ENCODE peak calls at places on chromosome 4, in eight cellular contexts. R, X, L, F, A, G, I and W are unnamed samples.
A peak's percentile ranks its signal among the peaks of the same experiment; 100 is the strongest.

GRCh38 chr4:149223659-149224058 is 592.0 kb downstream of the IQCM start:
- DNase-seq in A (peak; percentile 1), F (no peak), G (peak; percentile 32), X (no peak), L (no peak), I (peak; percentile 56), R (peak; percentile 44), W (no peak)

GRCh38 chr4:3402409-3403103 is 39.2 kb upstream of the HGFAC start:
- DNase-seq in L (no peak), G (no peak), A (no peak), R (no peak), I (peak; percentile 36), F (no peak), X (no peak), W (no peak)

GRCh38 chr4:1356181-1356998 is 9.4 kb downstream of the UVSSA start:
- DNase-seq in G (peak; percentile 37), X (no peak), A (peak; percentile 67), I (peak; percentile 32), R (peak; percentile 50), L (no peak), F (peak; percentile 48), W (peak; percentile 80)

GRCh38 chr4:8095956-8096689 is 62.5 kb downstream of the ABLIM2 start:
- DNase-seq in A (no peak), R (no peak), L (no peak), F (no peak), G (no peak), I (peak; percentile 18), X (peak; percentile 69), W (no peak)

GRCh38 chr4:8581094-8581861 is 1.1 kb downstream of the GPR78 start:
- DNase-seq in G (no peak), X (no peak), A (no peak), L (no peak), I (no peak), R (no peak), F (no peak), W (no peak)

GRCh38 chr4:17418010-17418409 is 93.9 kb downstream of the QDPR start:
- DNase-seq in R (no peak), G (no peak), I (no peak), F (no peak), L (no peak), A (no peak), X (no peak), W (no peak)

GRCh38 chr4:101074326-101074725 is 273.0 kb downstream of the PPP3CA start:
- DNase-seq in I (no peak), F (no peak), A (no peak), L (no peak), X (no peak), G (no peak), R (no peak), W (no peak)

GRCh38 chr4:184453402-184454160 is 20.8 kb downstream of the IRF2 start:
- DNase-seq in L (no peak), G (peak; percentile 67), F (peak; percentile 46), I (peak; percentile 95), R (peak; percentile 72), X (peak; percentile 23), A (peak; percentile 82), W (peak; percentile 72)

GRCh38 chr4:159117564-159117963 is 14.7 kb downstream of the RAPGEF2 start:
- DNase-seq in L (no peak), F (no peak), I (no peak), G (no peak), R (peak; percentile 46), A (no peak), X (no peak), W (no peak)

GRCh38 chr4:1574601-1575417 is 109.3 kb downstream of the FAM53A start:
- DNase-seq in G (no peak), L (no peak), I (no peak), R (no peak), A (no peak), F (no peak), X (no peak), W (no peak)

GRCh38 chr4:113784497-113785254 is 23.1 kb upstream of the CAMK2D start:
- DNase-seq in G (peak; percentile 98), L (no peak), X (no peak), R (peak; percentile 94), A (peak; percentile 97), I (peak; percentile 99), F (no peak), W (no peak)

GRCh38 chr4:83230928-83231327 is 53.7 kb downstream of the COQ2 start:
- DNase-seq in L (no peak), R (no peak), I (no peak), G (no peak), F (no peak), A (no peak), X (no peak), W (no peak)

GRCh38 chr4:42401171-42401570 is 3.9 kb downstream of the SHISA3 start:
- DNase-seq in X (no peak), F (no peak), I (no peak), A (no peak), L (no peak), R (peak; percentile 49), G (peak; percentile 50), W (no peak)

GRCh38 chr4:103753868-103754653 is 34.3 kb upstream of the TACR3 start:
- DNase-seq in I (no peak), X (no peak), A (no peak), R (no peak), G (peak; percentile 5), L (no peak), F (no peak), W (no peak)

GRCh38 chr4:173420324-173420752 is 21.4 kb upstream of the SCRG1 start:
- DNase-seq in I (peak; percentile 28), R (peak; percentile 28), A (peak; percentile 46), X (no peak), L (no peak), F (no peak), G (peak; percentile 31), W (peak; percentile 29)

GRCh38 chr4:1207157-1207470 is 34.7 kb upstream of the SPON2 start:
- DNase-seq in I (no peak), L (no peak), F (no peak), X (peak; percentile 1), A (no peak), G (no peak), R (no peak), W (no peak)

GRCh38 chr4:25029479-25030282 is 1.1 kb downstream of the LGI2 start:
- DNase-seq in G (no peak), R (no peak), L (no peak), A (no peak), F (no peak), I (no peak), X (no peak), W (no peak)

GRCh38 chr4:143286058-143286457 is 50.6 kb upstream of the GAB1 start:
- DNase-seq in R (no peak), L (no peak), A (no peak), F (no peak), G (no peak), X (no peak), I (no peak), W (no peak)
- TF ChIP-seq CTCF in R (no peak), L (no peak), A (no peak), F (no peak), G (no peak), X (no peak), I (no peak), W (no peak)

DNA sequence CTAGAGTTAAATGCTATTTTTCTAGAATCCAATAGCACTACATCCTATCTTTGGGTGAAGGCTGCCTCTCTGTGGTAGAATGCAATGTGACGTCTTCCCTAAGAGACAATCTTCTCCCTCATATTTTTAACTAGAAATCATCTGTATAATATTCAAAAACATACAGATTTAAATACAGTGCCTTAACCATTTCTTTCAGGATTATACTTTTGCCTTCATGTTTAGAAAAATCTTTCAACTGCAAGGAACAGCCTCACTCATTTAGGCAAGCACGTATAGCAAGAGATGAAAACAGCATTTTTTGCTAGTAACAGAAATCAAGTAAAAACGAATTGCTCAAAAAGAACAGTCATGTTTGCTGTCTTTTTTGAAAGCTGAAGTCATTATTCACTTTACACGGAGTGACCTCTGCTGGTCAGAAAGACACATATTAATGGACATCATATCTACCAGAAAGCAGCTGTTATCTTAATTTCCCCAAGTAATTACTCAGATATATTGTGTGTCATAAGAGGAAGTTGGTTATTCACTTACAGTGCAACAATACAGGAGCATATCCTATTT is 422.3 kb downstream of the STPG2 start:
- DNase-seq in R (peak; percentile 67), F (no peak), X (no peak), A (peak; percentile 69), I (no peak), G (peak; percentile 62), L (no peak), W (no peak)
- TF ChIP-seq CTCF in R (peak; percentile 40), F (no peak), X (no peak), A (peak; percentile 34), I (no peak), G (peak; percentile 36), L (peak; percentile 1), W (no peak)

GRCh38 chr4:94126669-94127068 is 81.0 kb upstream of the SMARCAD1 start:
- DNase-seq in L (no peak), F (no peak), X (no peak), G (peak; percentile 19), I (no peak), R (peak; percentile 18), A (no peak), W (no peak)
- TF ChIP-seq CTCF in L (no peak), F (no peak), X (no peak), G (peak; percentile 47), I (no peak), R (peak; percentile 34), A (no peak), W (no peak)

GRCh38 chr4:105634402-105634801 is 74.1 kb downstream of the INTS12 start:
- DNase-seq in R (no peak), L (no peak), X (no peak), A (no peak), F (no peak), G (no peak), I (no peak), W (no peak)
- TF ChIP-seq CTCF in R (no peak), L (no peak), X (no peak), A (no peak), F (no peak), G (no peak), I (no peak), W (no peak)

GRCh38 chr4:183416878-183417277 is 27.6 kb upstream of the CDKN2AIP start:
- DNase-seq in F (no peak), I (no peak), G (no peak), L (no peak), R (no peak), A (no peak), X (no peak), W (no peak)
- TF ChIP-seq CTCF in F (no peak), I (no peak), G (no peak), L (no peak), R (no peak), A (no peak), X (no peak), W (no peak)